ENCODE peak calls at places on chromosome 6, in five cellular contexts. T is ELR, I is ACHN, Z is GM03348, V is AG09309. P is an unnamed sample.

GRCh38 chr6:14758421-14759043 is 487.3 kb upstream of the JARID2 start:
- DNase-seq in I (no peak), Z (no peak), V (no peak), T (no peak), P (no peak)

GRCh38 chr6:32313964-32314363 is 57.7 kb downstream of the TSBP1 start:
- DNase-seq in T (no peak), I (no peak), Z (no peak), V (no peak), P (no peak)

GRCh38 chr6:111601875-111602274 is 3.8 kb downstream of the TRAF3IP2 start:
- DNase-seq in Z (peak), T (no peak), I (no peak), V (peak), P (peak)

GRCh38 chr6:165863801-165864200 is 200.8 kb upstream of the PDE10A start:
- DNase-seq in I (no peak), V (no peak), T (no peak), Z (no peak), P (no peak)

GRCh38 chr6:5499644-5500306 is 238.5 kb downstream of the FARS2 start:
- DNase-seq in T (peak), Z (peak), V (peak), I (no peak), P (peak)

GRCh38 chr6:96156425-96156824 is 140.7 kb downstream of the FUT9 start:
- DNase-seq in V (no peak), I (no peak), Z (no peak), T (no peak), P (no peak)

GRCh38 chr6:152206072-152206818 is 398.8 kb downstream of the ESR1 start:
- DNase-seq in Z (peak), T (peak), V (no peak), I (peak), P (peak)

GRCh38 chr6:126300735-126301134 is 39.2 kb upstream of the CENPW start:
- DNase-seq in V (no peak), I (no peak), Z (no peak), T (no peak), P (no peak)

GRCh38 chr6:45625191-45625664 is 247.5 kb upstream of the SUPT3H start:
- DNase-seq in I (peak), V (no peak), Z (peak), T (peak), P (no peak)

GRCh38 chr6:121394151-121394550 is 41.3 kb upstream of the GJA1 start:
- DNase-seq in Z (no peak), I (no peak), T (no peak), V (no peak), P (no peak)

GRCh38 chr6:41705996-41706835 is 29.2 kb downstream of the TFEB start:
- DNase-seq in T (peak), Z (peak), V (no peak), I (peak), P (peak)

GRCh38 chr6:158631678-158632537 is 12.6 kb downstream of the DYNLT1 start:
- DNase-seq in T (peak), V (no peak), Z (peak), I (peak), P (peak)

GRCh38 chr6:156862711-156863110 is 85.5 kb downstream of the ARID1B start:
- DNase-seq in V (no peak), T (no peak), Z (no peak), I (no peak), P (no peak)

GRCh38 chr6:14384175-14384949 is 266.8 kb downstream of the CD83 start:
- DNase-seq in T (no peak), V (no peak), I (no peak), Z (no peak), P (no peak)

GRCh38 chr6:87436435-87436834 is 28.7 kb downstream of the CFAP206 start:
- DNase-seq in I (peak), V (peak), Z (peak), T (peak), P (peak)

GRCh38 chr6:165834613-165835259 is 171.7 kb upstream of the PDE10A start:
- DNase-seq in V (no peak), Z (no peak), T (no peak), I (peak), P (peak)

GRCh38 chr6:23529902-23530301 is 596.1 kb upstream of the NRSN1 start:
- DNase-seq in I (no peak), Z (no peak), T (no peak), V (no peak), P (no peak)

GRCh38 chr6:125899726-125900182 is 56.8 kb upstream of the HINT3 start:
- DNase-seq in I (peak), Z (no peak), V (no peak), T (no peak), P (no peak)

GRCh38 chr6:85460154-85460950 is 10.5 kb downstream of the NT5E start:
- DNase-seq in I (no peak), Z (no peak), T (no peak), V (no peak), P (peak)

GRCh38 chr6:79777713-79778579 is 146.8 kb downstream of the SH3BGRL2 start:
- DNase-seq in V (peak), I (peak), Z (peak), T (peak), P (peak)

GRCh38 chr6:34475167-34476047 is 9.5 kb downstream of the PACSIN1 start:
- DNase-seq in V (no peak), T (peak), Z (no peak), I (no peak), P (no peak)

GRCh38 chr6:40477246-40478126 is 109.7 kb downstream of the LRFN2 start:
- DNase-seq in I (no peak), T (no peak), V (no peak), Z (no peak), P (no peak)

GRCh38 chr6:160991411-160992322 is at the start of gene MAP3K4:
- DNase-seq in T (peak), Z (peak), V (no peak), I (peak), P (peak)

GRCh38 chr6:33197431-33198048 is 2.9 kb downstream of the RXRB start:
- DNase-seq in Z (peak), T (peak), I (peak), V (peak), P (peak)

GRCh38 chr6:150272264-150272975 is 96.4 kb upstream of the IYD start:
- DNase-seq in T (no peak), Z (no peak), V (no peak), I (no peak), P (no peak)